ENCODE peak calls at places on chromosomes 11 and 22, in six cellular contexts. E is NB4, G is IMR-90, S is spleen, T is A549, I is erythroblast. D is an unnamed sample.
A peak's percentile ranks its signal among the peaks of the same experiment; 100 is the strongest.

GRCh38 chr11:95354304-95354703 is 123.3 kb upstream of the SESN3 start:
- DNase-seq in E (no peak), G (no peak), S (no peak), T (no peak), I (no peak), D (no peak)

GRCh38 chr22:28402066-28402465 is 277.6 kb downstream of the TTC28 start:
- DNase-seq in E (no peak), G (no peak), S (no peak), T (no peak), I (no peak), D (no peak)

GRCh38 chr22:43968614-43969013 is 13.4 kb downstream of the SAMM50 start:
- DNase-seq in E (no peak), G (no peak), S (no peak), T (no peak), I (no peak), D (no peak)

GRCh38 chr22:42959472-42960145 is 55.3 kb downstream of the PACSIN2 start:
- DNase-seq in E (peak; percentile 79), G (peak; percentile 88), S (no peak), T (peak; percentile 79), I (peak; percentile 73), D (no peak)

GRCh38 chr11:117000039-117000740 is 98.0 kb downstream of the SIK3 start:
- DNase-seq in E (peak; percentile 84), G (no peak), S (no peak), T (no peak), I (no peak), D (no peak)

GRCh38 chr22:20015971-20016733 is 471 bp downstream of the ARVCF start:
- DNase-seq in E (peak; percentile 44), G (no peak), S (peak; percentile 88), T (peak; percentile 12), I (peak; percentile 68), D (no peak)

GRCh38 chr22:26713823-26714449 is 56.5 kb downstream of the MIAT start:
- DNase-seq in E (no peak), G (no peak), S (no peak), T (peak; percentile 23), I (no peak), D (no peak)

GRCh38 chr22:45112136-45112879 is 51.4 kb upstream of the NUP50 start:
- DNase-seq in E (no peak), G (peak; percentile 84), S (no peak), T (no peak), I (no peak), D (no peak)

GRCh38 chr22:49880281-49880680 is 26.6 kb downstream of the ZBED4 start:
- DNase-seq in E (peak; percentile 53), G (no peak), S (peak; percentile 73), T (no peak), I (peak; percentile 16), D (no peak)

GRCh38 chr11:3645552-3645951 is 624 bp downstream of the ART1 start:
- DNase-seq in E (no peak), G (no peak), S (no peak), T (no peak), I (no peak), D (no peak)

GRCh38 chr11:8070417-8071101 is 10.5 kb upstream of the TUB start:
- DNase-seq in E (peak; percentile 15), G (peak; percentile 61), S (no peak), T (peak; percentile 34), I (peak; percentile 11), D (no peak)

GRCh38 chr22:49204599-49205214 is 623.0 kb downstream of the BRD1 start:
- DNase-seq in E (no peak), G (no peak), S (peak; percentile 29), T (no peak), I (no peak), D (no peak)

GRCh38 chr11:61754534-61755482 is 2.4 kb downstream of the MYRF start:
- DNase-seq in E (no peak), G (peak; percentile 54), S (no peak), T (no peak), I (peak; percentile 57), D (no peak)

GRCh38 chr22:38071421-38072321 is 12.3 kb downstream of the SLC16A8 start:
- DNase-seq in E (no peak), G (no peak), S (no peak), T (peak; percentile 20), I (no peak), D (no peak)

GRCh38 chr11:132941024-132941646 is 591.2 kb downstream of the OPCML start:
- DNase-seq in E (peak; percentile 34), G (peak; percentile 43), S (no peak), T (no peak), I (peak; percentile 3), D (peak; percentile 36)

GRCh38 chr11:130359419-130359818 is 44.7 kb upstream of the ZBTB44 start:
- DNase-seq in E (peak; percentile 24), G (no peak), S (no peak), T (no peak), I (no peak), D (no peak)

GRCh38 chr22:48827904-48828555 is 999.6 kb downstream of the BRD1 start:
- DNase-seq in E (no peak), G (no peak), S (peak; percentile 63), T (no peak), I (no peak), D (no peak)

GRCh38 chr11:16603890-16604783 is 134.3 kb upstream of the C11orf58 start:
- DNase-seq in E (no peak), G (peak; percentile 58), S (peak; percentile 74), T (no peak), I (peak; percentile 88), D (peak; percentile 50)

GRCh38 chr11:119796363-119797060 is 67.5 kb upstream of the NECTIN1 start:
- DNase-seq in E (no peak), G (no peak), S (peak; percentile 61), T (no peak), I (no peak), D (no peak)

GRCh38 chr11:79616392-79616831 is 175.6 kb upstream of the TENM4 start:
- DNase-seq in E (no peak), G (no peak), S (no peak), T (no peak), I (no peak), D (no peak)

GRCh38 chr11:71931245-71931602 is 2.4 kb downstream of the RNF121 start:
- DNase-seq in E (no peak), G (peak; percentile 32), S (no peak), T (no peak), I (no peak), D (no peak)

GRCh38 chr22:29004647-29005371 is 56.8 kb downstream of the C22orf31 start:
- DNase-seq in E (no peak), G (peak; percentile 15), S (no peak), T (no peak), I (no peak), D (no peak)

GRCh38 chr11:107545101-107545514 is 20.4 kb downstream of the ALKBH8 start:
- DNase-seq in E (no peak), G (peak; percentile 63), S (no peak), T (no peak), I (no peak), D (no peak)

GRCh38 chr11:78586452-78587046 is 11.9 kb upstream of the NARS2 start:
- DNase-seq in E (peak; percentile 58), G (peak; percentile 27), S (no peak), T (peak; percentile 45), I (peak; percentile 33), D (no peak)

GRCh38 chr11:65014146-65014960 is at the start of gene ARL2:
- DNase-seq in E (no peak), G (no peak), S (peak; percentile 95), T (no peak), I (peak; percentile 92), D (peak; percentile 15)

GRCh38 chr11:34086554-34087278 is 18.7 kb upstream of the NAT10 start:
- DNase-seq in E (no peak), G (peak; percentile 70), S (no peak), T (no peak), I (no peak), D (no peak)

GRCh38 chr22:48394787-48395620 is 1432.7 kb downstream of the BRD1 start:
- DNase-seq in E (no peak), G (no peak), S (no peak), T (no peak), I (no peak), D (no peak)

GRCh38 chr11:19715373-19715772 is 2.7 kb downstream of the NAV2 start:
- DNase-seq in E (no peak), G (peak; percentile 98), S (no peak), T (peak; percentile 70), I (no peak), D (no peak)

DNA sequence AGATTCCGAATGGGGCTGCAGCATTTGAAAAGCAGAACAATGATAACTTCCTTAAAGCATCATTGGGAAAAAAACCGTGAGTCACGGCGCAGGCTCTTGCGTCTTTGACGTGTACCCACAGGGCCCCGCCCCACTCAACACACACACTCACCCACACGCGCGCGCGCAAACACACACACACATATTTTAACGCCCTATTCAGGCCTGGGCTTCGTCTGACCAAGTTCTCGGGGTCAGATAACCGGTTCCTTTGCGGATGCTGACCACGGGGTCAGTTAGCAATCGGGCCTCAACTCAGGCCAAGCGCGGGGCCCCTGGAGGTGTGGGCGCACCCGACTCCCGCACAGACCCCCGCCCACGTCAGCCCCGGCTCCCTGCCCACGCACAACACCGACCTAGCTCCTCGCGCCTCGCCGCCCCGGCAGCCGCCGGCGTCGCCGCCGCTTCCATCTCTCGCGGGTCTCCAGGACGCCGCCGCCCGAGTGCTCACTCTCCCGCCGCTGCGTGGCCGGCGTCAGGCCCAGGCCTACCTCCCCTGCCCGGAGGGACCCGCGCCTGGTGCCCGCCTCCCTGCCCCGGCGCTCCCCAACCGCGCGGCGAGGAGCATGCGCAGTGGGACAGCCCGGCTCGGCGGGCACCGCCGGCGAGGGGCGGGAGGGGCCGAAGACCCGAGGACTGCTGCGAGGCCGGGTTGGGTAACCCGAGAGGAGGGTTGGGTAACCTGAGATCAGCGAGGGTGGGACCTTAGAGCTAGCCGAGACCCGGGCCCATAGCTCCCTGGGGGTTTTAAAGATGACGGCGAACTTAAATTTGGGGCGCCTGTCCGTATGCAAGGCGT is at the start of gene SLC36A4:
- DNase-seq in E (peak; percentile 98), G (peak; percentile 97), S (peak; percentile 97), T (peak; percentile 95), I (peak; percentile 95), D (peak; percentile 91)
- TF ChIP-seq POLR2A in E (peak; percentile 95), G (peak; percentile 84), S (peak; percentile 63), T (peak; percentile 58), I (peak; percentile 87), D (peak; percentile 63)

GRCh38 chr11:63536669-63537292 is at the start of gene PLAAT4:
- DNase-seq in E (peak; percentile 58), G (peak; percentile 58), S (no peak), T (no peak), I (peak; percentile 33), D (peak; percentile 33)
- TF ChIP-seq POLR2A in E (no peak), G (no peak), S (peak; percentile 51), T (no peak), I (no peak), D (no peak)

DNA sequence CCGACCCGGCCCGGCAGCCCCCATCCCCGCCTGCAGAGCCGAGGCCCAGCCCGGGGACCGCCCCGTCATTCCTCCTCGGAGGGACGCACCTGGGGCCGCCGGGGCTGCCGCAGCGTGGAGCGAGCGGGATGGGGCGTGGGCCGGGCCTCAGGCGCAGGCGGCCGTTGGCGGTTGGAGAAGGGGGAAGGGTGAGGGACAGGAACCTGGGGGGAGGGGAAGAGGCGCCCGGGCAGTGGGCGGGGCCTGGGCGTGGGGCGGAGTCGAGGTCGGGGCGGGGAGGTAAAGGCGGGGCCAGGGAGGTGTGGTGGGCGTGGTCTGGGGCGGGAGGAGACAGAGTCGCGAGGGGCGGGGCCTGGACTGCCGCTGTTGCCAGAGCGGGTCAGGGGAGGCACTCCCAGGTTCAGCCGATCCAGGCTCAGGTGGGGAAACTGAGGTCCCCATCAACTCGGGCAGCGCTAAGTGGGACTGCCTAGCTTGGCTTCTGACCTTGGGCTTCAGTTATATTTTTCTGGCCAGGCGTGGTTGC is at the start of gene TESMIN:
- DNase-seq in E (peak; percentile 93), G (peak; percentile 46), S (peak; percentile 99), T (peak; percentile 89), I (peak; percentile 91), D (peak; percentile 74)
- TF ChIP-seq POLR2A in E (peak; percentile 76), G (no peak), S (no peak), T (peak; percentile 21), I (no peak), D (no peak)

GRCh38 chr22:36365020-36365411 is 22.8 kb downstream of the MYH9 start:
- DNase-seq in E (peak; percentile 83), G (peak; percentile 99), S (no peak), T (peak; percentile 89), I (peak; percentile 79), D (no peak)
- TF ChIP-seq POLR2A in E (no peak), G (peak; percentile 63), S (no peak), T (no peak), I (no peak), D (no peak)

D was measured in tibial nerve.